ENCODE peak calls at places on chromosomes 5 and 9, in four cellular contexts. One of them, this sample, is unnamed.

GRCh38 chr5:141940695-141941271 is 17.1 kb downstream of the DELE1 start:
- DNase-seq in IMR-90: peak
- DNase-seq in mesenchymal stem cell: peak
- DNase-seq in H9: no peak
- DNase-seq in this sample: no peak

GRCh38 chr5:95027151-95027721 is 257.7 kb downstream of the MCTP1 start:
- DNase-seq in mesenchymal stem cell: peak
- DNase-seq in H9: no peak
- DNase-seq in IMR-90: no peak
- DNase-seq in this sample: no peak

GRCh38 chr5:138336952-138337684 is 948 bp upstream of the FAM53C start:
- DNase-seq in H9: no peak
- DNase-seq in mesenchymal stem cell: peak
- DNase-seq in IMR-90: peak
- DNase-seq in this sample: peak

GRCh38 chr5:5666389-5666788 is 243.9 kb downstream of the ICE1 start:
- DNase-seq in IMR-90: no peak
- DNase-seq in mesenchymal stem cell: no peak
- DNase-seq in H9: no peak
- DNase-seq in this sample: no peak

GRCh38 chr9:94096819-94097577 is 12.7 kb downstream of the PTPDC1 start:
- DNase-seq in H9: no peak
- DNase-seq in IMR-90: peak
- DNase-seq in mesenchymal stem cell: no peak
- DNase-seq in this sample: no peak

GRCh38 chr9:69476016-69476415 is 151.0 kb downstream of the ENTREP1 start:
- DNase-seq in IMR-90: no peak
- DNase-seq in H9: no peak
- DNase-seq in mesenchymal stem cell: no peak
- DNase-seq in this sample: no peak

GRCh38 chr5:4375640-4376039 is 764.5 kb upstream of the ADAMTS16 start:
- DNase-seq in mesenchymal stem cell: no peak
- DNase-seq in H9: no peak
- DNase-seq in IMR-90: no peak
- DNase-seq in this sample: no peak

GRCh38 chr5:64883912-64884311 is 115.2 kb downstream of the CWC27 start:
- DNase-seq in mesenchymal stem cell: no peak
- DNase-seq in H9: no peak
- DNase-seq in IMR-90: peak
- DNase-seq in this sample: no peak

GRCh38 chr5:35313296-35313695 is 83.0 kb upstream of the PRLR start:
- DNase-seq in H9: no peak
- DNase-seq in IMR-90: peak
- DNase-seq in mesenchymal stem cell: peak
- DNase-seq in this sample: peak

GRCh38 chr5:142810081-142810480 is 39.9 kb downstream of the ARHGAP26 start:
- DNase-seq in IMR-90: peak
- DNase-seq in H9: no peak
- DNase-seq in mesenchymal stem cell: no peak
- DNase-seq in this sample: no peak

GRCh38 chr5:110957934-110958333 is 113.6 kb upstream of the TSLP start:
- DNase-seq in H9: no peak
- DNase-seq in IMR-90: peak
- DNase-seq in mesenchymal stem cell: no peak
- DNase-seq in this sample: no peak

GRCh38 chr5:157890825-157891587 is 32.1 kb upstream of the CLINT1 start:
- DNase-seq in H9: no peak
- DNase-seq in IMR-90: peak
- DNase-seq in mesenchymal stem cell: no peak
- DNase-seq in this sample: no peak

GRCh38 chr9:124110307-124110915 is 98.8 kb downstream of the LHX2 start:
- DNase-seq in H9: peak
- DNase-seq in IMR-90: peak
- DNase-seq in mesenchymal stem cell: peak
- DNase-seq in this sample: peak

GRCh38 chr9:93456504-93456903 is 3.1 kb upstream of the FAM120AOS start:
- DNase-seq in mesenchymal stem cell: no peak
- DNase-seq in H9: no peak
- DNase-seq in IMR-90: no peak
- DNase-seq in this sample: no peak

GRCh38 chr5:177307544-177308363 is 3.9 kb downstream of the MXD3 start:
- DNase-seq in IMR-90: no peak
- DNase-seq in mesenchymal stem cell: no peak
- DNase-seq in H9: no peak
- DNase-seq in this sample: no peak

GRCh38 chr9:74577956-74578355 is 80.8 kb downstream of the RORB start:
- DNase-seq in IMR-90: peak
- DNase-seq in H9: no peak
- DNase-seq in mesenchymal stem cell: no peak
- DNase-seq in this sample: no peak

GRCh38 chr9:115941561-115942315 is 211.9 kb upstream of the PAPPA start:
- DNase-seq in IMR-90: peak
- DNase-seq in mesenchymal stem cell: peak
- DNase-seq in H9: no peak
- DNase-seq in this sample: peak

GRCh38 chr9:121201045-121201737 is 478 bp downstream of the RAB14 start:
- DNase-seq in H9: no peak
- DNase-seq in mesenchymal stem cell: no peak
- DNase-seq in IMR-90: no peak
- DNase-seq in this sample: peak

GRCh38 chr5:54822331-54822700 is 163.1 kb downstream of the ESM1 start:
- DNase-seq in mesenchymal stem cell: no peak
- DNase-seq in IMR-90: no peak
- DNase-seq in H9: no peak
- DNase-seq in this sample: no peak

GRCh38 chr5:160463775-160464465 is 42.3 kb downstream of the PTTG1 start:
- DNase-seq in mesenchymal stem cell: peak
- DNase-seq in H9: no peak
- DNase-seq in IMR-90: peak
- DNase-seq in this sample: no peak

GRCh38 chr9:74858753-74859414 is 28.8 kb downstream of the TRPM6 start:
- DNase-seq in H9: no peak
- DNase-seq in IMR-90: peak
- DNase-seq in mesenchymal stem cell: no peak
- DNase-seq in this sample: no peak

GRCh38 chr9:36833954-36834353 is 200.1 kb downstream of the PAX5 start:
- DNase-seq in IMR-90: no peak
- DNase-seq in mesenchymal stem cell: no peak
- DNase-seq in H9: peak
- DNase-seq in this sample: no peak

GRCh38 chr5:62779010-62779422 is 200.4 kb downstream of the LRRC70 start:
- DNase-seq in H9: peak
- DNase-seq in mesenchymal stem cell: peak
- DNase-seq in IMR-90: peak
- DNase-seq in this sample: peak

GRCh38 chr5:56468278-56468677 is 235.1 kb upstream of the ANKRD55 start:
- DNase-seq in mesenchymal stem cell: no peak
- DNase-seq in IMR-90: no peak
- DNase-seq in H9: no peak
- DNase-seq in this sample: no peak

GRCh38 chr5:58264276-58264675 is 195.6 kb downstream of the PLK2 start:
- DNase-seq in mesenchymal stem cell: no peak
- DNase-seq in H9: no peak
- DNase-seq in IMR-90: no peak
- DNase-seq in this sample: no peak

GRCh38 chr5:158142182-158142581 is 283.2 kb upstream of the CLINT1 start:
- DNase-seq in IMR-90: no peak
- DNase-seq in H9: no peak
- DNase-seq in mesenchymal stem cell: no peak
- DNase-seq in this sample: no peak

GRCh38 chr5:16690243-16690839 is 73.5 kb upstream of the RETREG1 start:
- DNase-seq in H9: peak
- DNase-seq in mesenchymal stem cell: peak
- DNase-seq in IMR-90: peak
- DNase-seq in this sample: no peak

GRCh38 chr5:155050384-155051019 is 36.9 kb downstream of the KIF4B start:
- DNase-seq in mesenchymal stem cell: no peak
- DNase-seq in IMR-90: no peak
- DNase-seq in H9: no peak
- DNase-seq in this sample: no peak

GRCh38 chr9:137297060-137297664 is 4.9 kb downstream of the NRARP start:
- DNase-seq in IMR-90: no peak
- DNase-seq in H9: peak
- DNase-seq in mesenchymal stem cell: no peak
- DNase-seq in this sample: no peak
- H2AK5ac ChIP-seq in IMR-90: no peak
- H2AK5ac ChIP-seq in H9: no peak
- H2AK5ac ChIP-seq in mesenchymal stem cell: no peak
- H2AK5ac ChIP-seq in this sample: no peak

DNA sequence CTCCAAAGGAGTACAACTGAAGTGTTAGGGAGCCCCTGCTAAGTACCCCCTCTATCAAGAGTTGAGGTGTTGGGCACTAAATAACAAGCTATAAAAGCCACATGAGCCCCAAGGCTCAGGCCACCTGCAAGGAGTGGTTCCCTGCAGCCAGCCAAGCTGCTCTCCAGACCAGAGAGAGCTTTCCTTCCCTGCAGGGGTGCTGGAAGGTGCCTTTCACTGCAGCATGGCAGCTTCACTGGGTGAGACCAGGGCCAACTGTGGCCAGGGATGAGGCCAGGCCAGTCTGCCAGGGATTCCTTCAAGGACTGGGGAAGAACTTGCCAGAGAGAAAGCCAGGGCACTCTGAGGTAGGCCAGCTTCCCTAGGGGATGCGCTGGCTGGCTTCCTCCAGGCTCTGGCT is 14.9 kb downstream of the GADD45G start:
- DNase-seq in mesenchymal stem cell: no peak
- DNase-seq in H9: no peak
- DNase-seq in IMR-90: no peak
- DNase-seq in this sample: no peak
- H2AK5ac ChIP-seq in mesenchymal stem cell: no peak
- H2AK5ac ChIP-seq in H9: no peak
- H2AK5ac ChIP-seq in IMR-90: no peak
- H2AK5ac ChIP-seq in this sample: peak

GRCh38 chr5:38722918-38723317 is 122.9 kb upstream of the OSMR start:
- DNase-seq in H9: no peak
- DNase-seq in IMR-90: no peak
- DNase-seq in mesenchymal stem cell: peak
- DNase-seq in this sample: peak
- H2AK5ac ChIP-seq in H9: no peak
- H2AK5ac ChIP-seq in IMR-90: peak
- H2AK5ac ChIP-seq in mesenchymal stem cell: no peak
- H2AK5ac ChIP-seq in this sample: no peak

GRCh38 chr5:43045236-43045635 is 5.1 kb upstream of the ANXA2R start:
- DNase-seq in IMR-90: no peak
- DNase-seq in mesenchymal stem cell: no peak
- DNase-seq in H9: peak
- DNase-seq in this sample: no peak

GRCh38 chr5:43043400-43043756 is 3.3 kb upstream of the ANXA2R start:
- DNase-seq in IMR-90: no peak
- DNase-seq in mesenchymal stem cell: no peak
- DNase-seq in H9: no peak
- DNase-seq in this sample: no peak

GRCh38 chr5:43049216-43049615 is 9.1 kb upstream of the ANXA2R start:
- DNase-seq in IMR-90: no peak
- DNase-seq in H9: no peak
- DNase-seq in mesenchymal stem cell: no peak
- DNase-seq in this sample: no peak

GRCh38 chr5:43044181-43044914 is 4.2 kb upstream of the ANXA2R start:
- DNase-seq in mesenchymal stem cell: peak
- DNase-seq in H9: peak
- DNase-seq in IMR-90: peak
- DNase-seq in this sample: no peak

DNA sequence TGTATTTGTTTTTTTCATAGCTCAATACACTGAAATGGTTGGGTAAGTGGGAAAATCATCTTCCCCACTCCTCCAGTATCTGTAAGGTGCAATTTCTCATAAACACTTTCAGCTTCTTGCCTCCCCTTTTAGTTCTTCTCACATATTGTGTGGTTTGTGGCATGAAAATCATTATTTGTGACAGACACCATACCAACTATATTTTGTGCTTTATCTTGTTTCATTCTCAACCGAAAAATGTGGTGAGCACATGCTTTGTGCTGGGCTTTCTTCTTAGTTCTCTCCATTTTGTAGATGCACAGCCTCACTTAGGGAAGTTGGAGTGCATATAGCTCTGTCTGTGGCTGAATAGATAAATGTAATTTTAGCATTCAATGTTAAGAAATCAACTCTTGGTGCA is 6.4 kb upstream of the ANXA2R start:
- DNase-seq in H9: no peak
- DNase-seq in IMR-90: no peak
- DNase-seq in mesenchymal stem cell: no peak
- DNase-seq in this sample: no peak
- H2AK5ac ChIP-seq in H9: no peak
- H2AK5ac ChIP-seq in IMR-90: no peak
- H2AK5ac ChIP-seq in mesenchymal stem cell: no peak
- H2AK5ac ChIP-seq in this sample: no peak

GRCh38 chr5:133114933-133115310 is 63.1 kb downstream of the HSPA4 start:
- DNase-seq in mesenchymal stem cell: no peak
- DNase-seq in IMR-90: no peak
- DNase-seq in H9: no peak
- DNase-seq in this sample: no peak

GRCh38 chr5:133112026-133112660 is 60.3 kb downstream of the HSPA4 start:
- DNase-seq in mesenchymal stem cell: no peak
- DNase-seq in H9: no peak
- DNase-seq in IMR-90: no peak
- DNase-seq in this sample: no peak

GRCh38 chr5:133111299-133111698 is 59.5 kb downstream of the HSPA4 start:
- DNase-seq in IMR-90: peak
- DNase-seq in mesenchymal stem cell: peak
- DNase-seq in H9: peak
- DNase-seq in this sample: peak

GRCh38 chr5:133114166-133114932 is 62.5 kb downstream of the HSPA4 start:
- DNase-seq in mesenchymal stem cell: no peak
- DNase-seq in IMR-90: no peak
- DNase-seq in H9: no peak
- DNase-seq in this sample: peak

GRCh38 chr5:133113331-133114061 is 61.7 kb downstream of the HSPA4 start:
- DNase-seq in H9: no peak
- DNase-seq in IMR-90: peak
- DNase-seq in mesenchymal stem cell: no peak
- DNase-seq in this sample: peak
- H2AK5ac ChIP-seq in H9: no peak
- H2AK5ac ChIP-seq in IMR-90: no peak
- H2AK5ac ChIP-seq in mesenchymal stem cell: no peak
- H2AK5ac ChIP-seq in this sample: no peak

This sample was measured in trophoblast cell.